ENCODE peak calls at places on chromosomes 7 and 10, in six cellular contexts. D, V, L, M, E and G are unnamed samples.

GRCh38 chr7:54839538-54840213 is 80.7 kb upstream of the SEC61G start:
- DNase-seq in V (peak; percentile 3), D (no peak), L (no peak), M (no peak), E (no peak), G (no peak)

GRCh38 chr7:45073843-45074737 is 14.7 kb downstream of the NACAD start:
- DNase-seq in L (no peak), M (no peak), D (no peak), V (peak; percentile 11), E (no peak), G (no peak)

GRCh38 chr10:103584216-103585010 is 90.9 kb downstream of the NEURL1 start:
- DNase-seq in M (peak; percentile 50), V (no peak), L (peak; percentile 46), E (peak; percentile 59), D (peak; percentile 49), G (peak; percentile 53)

GRCh38 chr7:47937065-47937687 is 11.1 kb downstream of the PKD1L1 start:
- DNase-seq in D (no peak), M (no peak), L (no peak), V (no peak), E (no peak), G (no peak)

GRCh38 chr7:133744451-133744850 is 382.7 kb upstream of the LRGUK start:
- DNase-seq in L (no peak), D (no peak), M (no peak), V (no peak), E (no peak), G (no peak)

GRCh38 chr10:112271982-112272381 is 11.2 kb upstream of the TECTB start:
- DNase-seq in L (no peak), E (no peak), V (no peak), M (no peak), D (no peak), G (no peak)

GRCh38 chr7:73345538-73345937 is 17.6 kb downstream of the FKBP6 start:
- DNase-seq in L (no peak), V (no peak), E (no peak), M (no peak), D (no peak), G (no peak)

GRCh38 chr10:5888843-5889623 is 660 bp downstream of the ANKRD16 start:
- DNase-seq in D (peak; percentile 31), V (no peak), M (peak; percentile 26), E (peak; percentile 29), L (peak; percentile 21), G (peak; percentile 68)

GRCh38 chr7:39130304-39130703 is 152.6 kb downstream of the POU6F2 start:
- DNase-seq in D (no peak), L (no peak), M (no peak), E (no peak), V (no peak), G (no peak)

GRCh38 chr7:112421666-112422486 is 28.4 kb upstream of the IFRD1 start:
- DNase-seq in V (no peak), M (no peak), E (no peak), D (no peak), L (no peak), G (peak; percentile 20)

GRCh38 chr10:90890347-90890746 is 18.6 kb downstream of the RPP30 start:
- DNase-seq in E (no peak), M (no peak), V (no peak), L (no peak), D (no peak), G (no peak)

GRCh38 chr7:159113056-159113455 is 31.6 kb downstream of the VIPR2 start:
- DNase-seq in L (no peak), E (no peak), D (no peak), M (no peak), V (no peak), G (no peak)

GRCh38 chr7:4070214-4070613 is 611.9 kb upstream of the FOXK1 start:
- DNase-seq in D (no peak), V (no peak), E (no peak), M (no peak), L (no peak), G (no peak)

GRCh38 chr7:12557282-12557681 is 13.2 kb upstream of the SCIN start:
- DNase-seq in L (no peak), E (no peak), V (no peak), M (no peak), D (no peak), G (no peak)

GRCh38 chr7:151592868-151593486 is 73.3 kb upstream of the RHEB start:
- DNase-seq in L (no peak), D (no peak), V (no peak), E (no peak), M (no peak), G (no peak)

GRCh38 chr10:103481974-103482531 is 3.0 kb upstream of the CALHM3 start:
- DNase-seq in L (peak; percentile 27), M (peak; percentile 36), E (no peak), D (peak; percentile 24), V (peak; percentile 18), G (peak; percentile 76)

GRCh38 chr10:15200626-15201025 is 32.1 kb upstream of the NMT2 start:
- DNase-seq in M (no peak), V (no peak), E (no peak), D (no peak), L (no peak), G (no peak)